ENCODE peak calls at places on chromosomes 5 and 9, in seven cellular contexts. M is GM20000, I is ovary, F is lung, H is fibroblast of pulmonary artery, O is fibroblast of lung, K is hepatocyte. Z is an unnamed sample.
A peak's percentile ranks its signal among the peaks of the same experiment; 100 is the strongest.

GRCh38 chr5:122864400-122864799 is 19.0 kb downstream of the SNX24 start:
- DNase-seq in M (no peak), I (no peak), F (no peak), H (no peak), O (no peak), K (no peak), Z (no peak)

GRCh38 chr5:16660982-16661381 is 44.2 kb upstream of the RETREG1 start:
- DNase-seq in M (no peak), I (no peak), F (no peak), H (no peak), O (no peak), K (no peak), Z (no peak)

GRCh38 chr9:133356391-133357091 is at the start of the genes SURF1 and SURF2:
- DNase-seq in M (peak; percentile 96), I (peak; percentile 84), F (peak; percentile 90), H (peak; percentile 72), O (peak; percentile 74), K (peak; percentile 96), Z (no peak)

GRCh38 chr5:55278778-55279177 is 28.7 kb downstream of the DHX29 start:
- DNase-seq in M (no peak), I (no peak), F (no peak), H (no peak), O (peak; percentile 76), K (no peak), Z (no peak)

GRCh38 chr5:143025376-143025775 is 255.2 kb downstream of the ARHGAP26 start:
- DNase-seq in M (no peak), I (no peak), F (no peak), H (no peak), O (no peak), K (no peak), Z (no peak)

GRCh38 chr5:128905225-128906110 is 59.8 kb upstream of the SLC27A6 start:
- DNase-seq in M (peak; percentile 46), I (peak; percentile 31), F (no peak), H (peak; percentile 83), O (peak; percentile 34), K (peak; percentile 75), Z (peak; percentile 36)

GRCh38 chr5:84585218-84585617 is 200.5 kb upstream of the EDIL3 start:
- DNase-seq in M (no peak), I (no peak), F (no peak), H (no peak), O (no peak), K (no peak), Z (no peak)

GRCh38 chr9:16213781-16214515 is 656.5 kb downstream of the BNC2 start:
- DNase-seq in M (no peak), I (peak; percentile 78), F (peak; percentile 67), H (peak; percentile 97), O (peak; percentile 99), K (peak; percentile 25), Z (no peak)

GRCh38 chr5:112126982-112127381 is 292.1 kb downstream of the EPB41L4A start:
- DNase-seq in M (no peak), I (no peak), F (no peak), H (no peak), O (no peak), K (no peak), Z (no peak)

GRCh38 chr5:132627470-132627869 is 30.5 kb upstream of the IL13 start:
- DNase-seq in M (no peak), I (no peak), F (no peak), H (no peak), O (no peak), K (no peak), Z (no peak)

GRCh38 chr9:93198117-93198838 is 14.3 kb downstream of the WNK2 start:
- DNase-seq in M (no peak), I (no peak), F (no peak), H (no peak), O (no peak), K (no peak), Z (no peak)

GRCh38 chr5:89034588-89034987 is 151.6 kb upstream of the MEF2C start:
- DNase-seq in M (peak; percentile 10), I (no peak), F (no peak), H (no peak), O (peak; percentile 35), K (no peak), Z (no peak)

GRCh38 chr9:125538092-125538473 is 168.9 kb downstream of the MAPKAP1 start:
- DNase-seq in M (no peak), I (no peak), F (peak; percentile 67), H (peak; percentile 91), O (peak; percentile 95), K (peak; percentile 66), Z (no peak)

GRCh38 chr5:54644226-54644625 is 126.7 kb downstream of the SNX18 start:
- DNase-seq in M (no peak), I (no peak), F (no peak), H (peak; percentile 73), O (peak; percentile 92), K (no peak), Z (peak; percentile 41)

GRCh38 chr5:123285122-123286011 is 137.8 kb downstream of the CEP120 start:
- DNase-seq in M (no peak), I (peak; percentile 36), F (no peak), H (peak; percentile 30), O (peak; percentile 48), K (peak; percentile 63), Z (no peak)

GRCh38 chr5:104540448-104540847 is 977.9 kb upstream of the NUDT12 start:
- DNase-seq in M (no peak), I (peak; percentile 12), F (no peak), H (peak; percentile 79), O (peak; percentile 68), K (peak; percentile 36), Z (no peak)

GRCh38 chr5:11415751-11416150 is 488.5 kb downstream of the CTNND2 start:
- DNase-seq in M (no peak), I (no peak), F (no peak), H (no peak), O (peak; percentile 29), K (no peak), Z (no peak)

GRCh38 chr5:78482948-78483347 is 122.5 kb downstream of the SCAMP1 start:
- DNase-seq in M (no peak), I (no peak), F (no peak), H (no peak), O (no peak), K (no peak), Z (no peak)

GRCh38 chr5:36060516-36060885 is 6.2 kb downstream of the UGT3A2 start:
- DNase-seq in M (no peak), I (no peak), F (no peak), H (no peak), O (no peak), K (no peak), Z (no peak)

GRCh38 chr9:110750272-110750671 is 81.7 kb downstream of the MUSK start:
- DNase-seq in M (no peak), I (no peak), F (no peak), H (peak; percentile 36), O (no peak), K (no peak), Z (no peak)

GRCh38 chr5:123089971-123090640 is 1.1 kb downstream of the PRDM6 start:
- DNase-seq in M (peak; percentile 65), I (peak; percentile 55), F (no peak), H (peak; percentile 29), O (peak; percentile 25), K (peak; percentile 48), Z (no peak)

GRCh38 chr5:169652057-169652456 is 15.0 kb downstream of the DOCK2 start:
- DNase-seq in M (no peak), I (no peak), F (no peak), H (no peak), O (no peak), K (no peak), Z (no peak)

GRCh38 chr5:181188700-181189362 is 16.2 kb downstream of the TRIM7 start:
- DNase-seq in M (peak; percentile 68), I (peak; percentile 80), F (peak; percentile 74), H (peak; percentile 85), O (peak; percentile 70), K (peak; percentile 86), Z (no peak)

GRCh38 chr5:181186022-181186421 is 19.0 kb downstream of the TRIM7 start:
- DNase-seq in M (no peak), I (no peak), F (no peak), H (no peak), O (no peak), K (no peak), Z (no peak)

GRCh38 chr5:181187500-181188213 is 17.3 kb downstream of the TRIM7 start:
- DNase-seq in M (peak; percentile 58), I (peak; percentile 89), F (peak; percentile 69), H (peak; percentile 82), O (peak; percentile 80), K (peak; percentile 89), Z (no peak)

GRCh38 chr5:181185560-181185959 is 19.4 kb downstream of the TRIM7 start:
- DNase-seq in M (no peak), I (no peak), F (no peak), H (no peak), O (no peak), K (no peak), Z (no peak)

DNA sequence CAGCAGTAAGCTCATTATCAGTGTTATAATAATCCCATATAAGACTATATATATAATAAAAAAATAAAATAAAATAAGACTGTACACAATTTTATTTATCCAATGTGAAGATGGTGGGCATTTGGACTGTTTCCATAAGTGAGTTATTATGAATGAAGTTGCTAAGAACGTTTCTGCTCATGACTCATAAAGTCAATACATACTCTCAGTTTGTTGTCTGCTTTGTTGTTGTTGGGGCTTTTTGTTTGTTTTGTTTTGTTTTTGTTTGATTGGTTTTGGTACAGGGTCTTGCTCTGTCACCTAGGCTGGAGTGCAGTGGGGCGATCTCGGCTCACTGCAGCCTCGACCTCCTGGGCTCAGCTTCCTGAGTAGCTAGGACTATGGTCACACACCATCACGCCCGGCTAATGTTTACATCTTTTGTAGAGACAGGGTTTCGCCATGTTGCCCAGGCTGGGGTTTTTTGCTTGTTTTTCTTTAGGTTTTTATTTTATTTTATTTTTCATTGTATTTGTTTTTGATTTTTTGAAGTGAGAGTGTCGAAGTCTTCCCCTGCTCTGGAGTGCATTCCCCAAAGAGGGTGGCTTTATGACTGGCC is 18.0 kb downstream of the TRIM7 start:
- DNase-seq in M (no peak), I (no peak), F (no peak), H (no peak), O (no peak), K (no peak), Z (no peak)
- TF ChIP-seq CTCF in M (no peak), I (no peak), F (no peak), H (no peak), O (no peak), K (no peak), Z (no peak)

GRCh38 chr5:110414360-110414759 is 312.1 kb downstream of the TMEM232 start:
- DNase-seq in M (peak; percentile 9), I (no peak), F (no peak), H (peak; percentile 23), O (peak; percentile 19), K (peak; percentile 34), Z (no peak)
- TF ChIP-seq CTCF in M (peak; percentile 17), I (no peak), F (no peak), H (peak; percentile 45), O (peak; percentile 50), K (peak; percentile 57), Z (peak; percentile 23)

DNA sequence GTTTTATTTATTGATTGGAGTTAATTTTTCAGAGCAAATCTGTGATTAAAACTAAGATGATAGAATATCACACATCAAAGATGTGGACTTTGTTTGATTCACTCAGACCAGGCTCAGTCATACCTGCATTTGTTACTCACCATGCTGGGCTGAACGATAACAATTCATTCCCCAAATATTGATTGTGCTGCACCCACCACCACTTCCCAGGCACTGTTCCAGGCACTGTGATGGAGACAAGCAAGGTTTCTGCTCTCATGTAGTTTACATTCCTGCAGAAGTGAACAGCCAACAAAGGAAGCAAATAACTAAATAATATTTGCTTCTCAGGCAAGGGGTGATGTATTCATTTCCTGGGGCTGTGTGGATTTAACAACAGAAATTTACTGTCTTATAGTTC is 428.3 kb downstream of the DNAH5 start:
- DNase-seq in M (no peak), I (no peak), F (no peak), H (no peak), O (no peak), K (no peak), Z (no peak)
- TF ChIP-seq CTCF in M (no peak), I (no peak), F (no peak), H (no peak), O (no peak), K (no peak), Z (no peak)

GRCh38 chr9:2925016-2925415 is 81.1 kb upstream of the PUM3 start:
- DNase-seq in M (no peak), I (no peak), F (no peak), H (no peak), O (no peak), K (no peak), Z (no peak)
- TF ChIP-seq CTCF in M (no peak), I (no peak), F (no peak), H (no peak), O (no peak), K (no peak), Z (no peak)

Z was measured in HFF-Myc.